ENCODE peak calls at places on chromosome 19, in nine cellular contexts. F is AG10803, K is AG04450, U is K562, J is breast epithelium, I is cardiac muscle cell, R is body of pancreas, M is PC-9, X is cardiac fibroblast. B is an unnamed sample.
A peak's percentile ranks its signal among the peaks of the same experiment; 100 is the strongest.

GRCh38 chr19:33740811-33741396 is 55.8 kb upstream of the KCTD15 start:
- DNase-seq in F (peak; percentile 9), K (no peak), U (peak; percentile 74), J (no peak), I (peak; percentile 88), R (peak; percentile 23), M (peak; percentile 24), X (peak; percentile 33), B (no peak)

GRCh38 chr19:58059003-58059671 is at the start of gene ZNF135:
- DNase-seq in F (peak; percentile 77), K (peak; percentile 18), U (no peak), J (peak; percentile 87), I (peak; percentile 95), R (peak; percentile 86), M (no peak), X (peak; percentile 82), B (peak; percentile 79)

GRCh38 chr19:8576273-8576993 is 809 bp downstream of the MYO1F start:
- DNase-seq in F (no peak), K (no peak), U (no peak), J (no peak), I (no peak), R (peak; percentile 62), M (no peak), X (no peak), B (peak; percentile 36)

GRCh38 chr19:52343548-52343947 is 7.5 kb downstream of the ZNF610 start:
- DNase-seq in F (peak; percentile 9), K (no peak), U (peak; percentile 65), J (no peak), I (peak; percentile 98), R (peak; percentile 50), M (peak; percentile 16), X (peak; percentile 51), B (peak; percentile 9)

GRCh38 chr19:35641515-35642151 is at the start of gene ETV2:
- DNase-seq in F (no peak), K (no peak), U (peak; percentile 78), J (no peak), I (peak; percentile 24), R (no peak), M (no peak), X (peak; percentile 25), B (peak; percentile 34)

GRCh38 chr19:8484331-8484894 is 18.0 kb downstream of the PRAM1 start:
- DNase-seq in F (no peak), K (no peak), U (no peak), J (peak; percentile 32), I (no peak), R (peak; percentile 71), M (no peak), X (no peak), B (peak; percentile 56)

GRCh38 chr19:52270266-52270885 is 989 bp downstream of the ZNF766 start:
- DNase-seq in F (peak; percentile 22), K (no peak), U (peak; percentile 23), J (no peak), I (no peak), R (peak; percentile 3), M (no peak), X (no peak), B (peak; percentile 12)

GRCh38 chr19:16678498-16678897 is 17.6 kb downstream of the TMEM38A start:
- DNase-seq in F (no peak), K (no peak), U (no peak), J (no peak), I (no peak), R (no peak), M (no peak), X (peak; percentile 7), B (no peak)

GRCh38 chr19:17420267-17420924 is 549 bp downstream of the MVB12A start:
- DNase-seq in F (no peak), K (no peak), U (peak; percentile 35), J (peak; percentile 31), I (peak; percentile 51), R (peak; percentile 29), M (peak; percentile 48), X (no peak), B (peak; percentile 51)

GRCh38 chr19:18114483-18114882 is 16.9 kb downstream of the MAST3 start:
- DNase-seq in F (no peak), K (no peak), U (no peak), J (no peak), I (no peak), R (no peak), M (no peak), X (no peak), B (no peak)

GRCh38 chr19:21483589-21484170 is 21.7 kb upstream of the ZNF429 start:
- DNase-seq in F (peak; percentile 10), K (no peak), U (peak; percentile 38), J (peak; percentile 46), I (peak; percentile 37), R (peak; percentile 28), M (no peak), X (peak; percentile 19), B (peak; percentile 51)

GRCh38 chr19:33622505-33622808 is 704 bp downstream of the CHST8 start:
- DNase-seq in F (no peak), K (no peak), U (no peak), J (no peak), I (peak; percentile 45), R (no peak), M (no peak), X (no peak), B (no peak)

GRCh38 chr19:38837656-38838121 is 6.1 kb upstream of the ECH1 start:
- DNase-seq in F (no peak), K (no peak), U (peak; percentile 10), J (no peak), I (no peak), R (no peak), M (peak; percentile 59), X (no peak), B (no peak)

GRCh38 chr19:14218615-14219330 is 12.8 kb upstream of the ADGRL1 start:
- DNase-seq in F (peak; percentile 43), K (no peak), U (no peak), J (no peak), I (no peak), R (no peak), M (no peak), X (peak; percentile 62), B (no peak)

DNA sequence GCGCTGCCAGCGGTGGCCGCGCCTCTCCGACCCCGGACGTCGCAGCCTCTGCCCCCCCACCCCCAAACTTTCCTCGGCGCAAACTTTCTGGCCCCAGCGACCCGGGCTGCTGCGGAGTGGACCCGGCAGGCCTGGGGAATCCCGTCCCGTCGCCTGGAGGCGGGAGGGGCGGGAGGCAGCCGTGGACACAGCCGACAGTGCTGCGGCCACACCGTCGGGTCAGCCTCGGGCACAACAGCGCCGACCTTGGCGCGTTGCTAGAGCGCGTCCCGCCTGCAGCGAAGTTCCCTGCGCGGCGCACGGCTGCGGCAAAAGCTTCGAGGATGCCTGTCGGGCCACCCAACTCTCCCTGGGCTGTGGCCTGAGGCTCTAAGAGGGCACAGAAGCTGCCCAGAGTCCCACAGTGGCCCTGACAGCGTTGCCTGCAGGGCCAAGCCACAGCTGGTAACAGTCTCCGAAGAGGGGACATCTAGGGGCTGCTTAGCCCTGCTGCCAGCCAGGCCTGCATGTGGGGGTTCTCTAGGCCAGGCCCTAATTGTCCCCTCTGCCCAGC is 1.3 kb downstream of the NFIX start:
- DNase-seq in F (peak; percentile 45), K (no peak), U (peak; percentile 69), J (no peak), I (no peak), R (peak; percentile 52), M (peak; percentile 37), X (no peak), B (no peak)
- TF ChIP-seq CTCF in F (peak; percentile 14), K (no peak), U (peak; percentile 55), J (no peak), I (no peak), R (no peak), M (no peak), X (no peak), B (no peak)

DNA sequence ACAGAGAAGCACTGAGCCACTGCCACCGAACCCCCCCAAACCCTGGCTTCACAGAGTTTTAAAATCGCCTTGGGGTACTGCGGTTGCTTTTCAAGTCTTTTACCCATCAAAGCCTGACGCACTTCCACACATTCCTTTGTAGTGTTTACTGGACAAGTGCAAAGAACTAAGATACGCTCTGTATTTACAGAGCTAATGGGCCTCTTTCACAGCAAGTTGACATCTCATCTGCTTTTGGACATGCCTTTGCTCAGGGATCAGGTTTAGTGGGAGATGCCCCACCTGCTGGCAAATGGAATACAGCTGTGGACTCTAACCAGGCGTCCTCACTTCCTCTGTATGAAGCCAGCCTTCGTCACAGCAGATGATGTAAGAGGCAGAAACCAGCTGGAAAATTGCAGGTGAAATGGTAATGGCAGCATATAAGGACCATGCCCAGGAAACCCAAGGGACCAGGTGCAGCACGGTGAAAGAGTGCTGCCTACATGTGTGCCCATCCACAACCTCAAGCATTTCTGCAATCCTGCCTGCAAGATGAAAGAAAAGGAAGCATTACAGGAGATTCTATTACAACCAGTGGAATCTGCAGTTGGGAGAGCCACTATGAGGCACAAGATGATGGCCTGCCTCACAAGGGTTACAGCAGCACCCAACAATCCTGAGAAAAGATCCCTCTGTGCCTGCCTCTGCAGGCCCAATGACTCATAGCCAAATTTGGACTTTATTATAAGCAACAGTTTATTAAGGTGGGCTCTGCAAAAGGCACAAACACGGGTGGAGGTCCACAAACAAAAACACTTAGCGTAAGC is 34.7 kb downstream of the BRD4 start:
- DNase-seq in F (peak; percentile 70), K (peak; percentile 52), U (no peak), J (no peak), I (no peak), R (peak; percentile 39), M (no peak), X (peak; percentile 67), B (peak; percentile 43)
- TF ChIP-seq CTCF in F (peak; percentile 8), K (no peak), U (no peak), J (no peak), I (peak; percentile 18), R (peak; percentile 3), M (no peak), X (peak; percentile 21), B (peak; percentile 8)

GRCh38 chr19:41880329-41880708 is 2.7 kb upstream of the ARHGEF1 start:
- DNase-seq in F (no peak), K (no peak), U (no peak), J (no peak), I (no peak), R (no peak), M (no peak), X (no peak), B (no peak)

GRCh38 chr19:41877916-41878905 is 1.1 kb downstream of the CD79A start:
- DNase-seq in F (no peak), K (no peak), U (no peak), J (no peak), I (no peak), R (no peak), M (no peak), X (no peak), B (peak; percentile 26)

GRCh38 chr19:41877490-41877876 is 404 bp downstream of the CD79A start:
- DNase-seq in F (no peak), K (no peak), U (no peak), J (no peak), I (no peak), R (no peak), M (no peak), X (no peak), B (peak; percentile 37)

GRCh38 chr19:41879670-41880328 is 2.7 kb downstream of the CD79A start:
- DNase-seq in F (no peak), K (no peak), U (no peak), J (no peak), I (no peak), R (no peak), M (no peak), X (no peak), B (no peak)

GRCh38 chr19:41879080-41879479 is 2.0 kb downstream of the CD79A start:
- DNase-seq in F (no peak), K (no peak), U (no peak), J (no peak), I (no peak), R (no peak), M (no peak), X (no peak), B (no peak)
- TF ChIP-seq CTCF in F (no peak), K (no peak), U (no peak), J (no peak), I (no peak), R (no peak), M (no peak), X (no peak), B (no peak)

GRCh38 chr19:29285878-29286277 is 72.9 kb upstream of the UQCRFS1 start:
- DNase-seq in F (no peak), K (no peak), U (peak; percentile 18), J (no peak), I (peak; percentile 36), R (no peak), M (no peak), X (no peak), B (no peak)
- TF ChIP-seq CTCF in F (peak; percentile 17), K (no peak), U (peak; percentile 44), J (no peak), I (peak; percentile 14), R (no peak), M (no peak), X (no peak), B (no peak)

B was measured in transverse colon.